ENCODE peak calls at places on chromosomes 16 and 17, in six cellular contexts. One of them, this sample, is unnamed.

GRCh38 chr17:12667299-12667958 is 1.7 kb downstream of the MYOCD start:
- DNase-seq in activated naive CD4-positive, alpha-beta T cell treated with anti-CD3 and anti-CD28 coated beads, Interleukin-2, amount 50 U/mL, for 72 hours: no peak
- DNase-seq in AG10803: peak
- DNase-seq in NCI-H226: peak
- DNase-seq in stimulated activated naive CD8-positive, alpha-beta T cell treated with anti-CD3 and anti-CD28 coated beads, Interleukin-15, Interleukin-2, amounts not matched to agents 100 U/mL and 50 U/mL, for 24 hours: no peak
- DNase-seq in sigmoid colon: peak
- DNase-seq in this sample: no peak

GRCh38 chr17:28948342-28948741 is 3.0 kb downstream of the PHF12 start:
- DNase-seq in activated naive CD4-positive, alpha-beta T cell treated with anti-CD3 and anti-CD28 coated beads, Interleukin-2, amount 50 U/mL, for 72 hours: no peak
- DNase-seq in AG10803: no peak
- DNase-seq in NCI-H226: no peak
- DNase-seq in stimulated activated naive CD8-positive, alpha-beta T cell treated with anti-CD3 and anti-CD28 coated beads, Interleukin-15, Interleukin-2, amounts not matched to agents 100 U/mL and 50 U/mL, for 24 hours: no peak
- DNase-seq in sigmoid colon: no peak
- DNase-seq in this sample: no peak

GRCh38 chr17:41907185-41907556 is 11.6 kb downstream of the ACLY start:
- DNase-seq in activated naive CD4-positive, alpha-beta T cell treated with anti-CD3 and anti-CD28 coated beads, Interleukin-2, amount 50 U/mL, for 72 hours: no peak
- DNase-seq in AG10803: peak
- DNase-seq in NCI-H226: no peak
- DNase-seq in stimulated activated naive CD8-positive, alpha-beta T cell treated with anti-CD3 and anti-CD28 coated beads, Interleukin-15, Interleukin-2, amounts not matched to agents 100 U/mL and 50 U/mL, for 24 hours: no peak
- DNase-seq in sigmoid colon: no peak
- DNase-seq in this sample: no peak

GRCh38 chr16:15973460-15973859 is 24.0 kb downstream of the ABCC1 start:
- DNase-seq in activated naive CD4-positive, alpha-beta T cell treated with anti-CD3 and anti-CD28 coated beads, Interleukin-2, amount 50 U/mL, for 72 hours: no peak
- DNase-seq in AG10803: no peak
- DNase-seq in NCI-H226: peak
- DNase-seq in stimulated activated naive CD8-positive, alpha-beta T cell treated with anti-CD3 and anti-CD28 coated beads, Interleukin-15, Interleukin-2, amounts not matched to agents 100 U/mL and 50 U/mL, for 24 hours: no peak
- DNase-seq in sigmoid colon: no peak
- DNase-seq in this sample: no peak

GRCh38 chr17:8479431-8479947 is 43.8 kb downstream of the NDEL1 start:
- DNase-seq in activated naive CD4-positive, alpha-beta T cell treated with anti-CD3 and anti-CD28 coated beads, Interleukin-2, amount 50 U/mL, for 72 hours: no peak
- DNase-seq in AG10803: peak
- DNase-seq in NCI-H226: no peak
- DNase-seq in stimulated activated naive CD8-positive, alpha-beta T cell treated with anti-CD3 and anti-CD28 coated beads, Interleukin-15, Interleukin-2, amounts not matched to agents 100 U/mL and 50 U/mL, for 24 hours: no peak
- DNase-seq in sigmoid colon: peak
- DNase-seq in this sample: no peak

GRCh38 chr17:11610999-11611566 is 12.8 kb downstream of the DNAH9 start:
- DNase-seq in activated naive CD4-positive, alpha-beta T cell treated with anti-CD3 and anti-CD28 coated beads, Interleukin-2, amount 50 U/mL, for 72 hours: no peak
- DNase-seq in AG10803: no peak
- DNase-seq in NCI-H226: no peak
- DNase-seq in stimulated activated naive CD8-positive, alpha-beta T cell treated with anti-CD3 and anti-CD28 coated beads, Interleukin-15, Interleukin-2, amounts not matched to agents 100 U/mL and 50 U/mL, for 24 hours: no peak
- DNase-seq in sigmoid colon: no peak
- DNase-seq in this sample: no peak

GRCh38 chr17:17783825-17784598 is 52.8 kb downstream of the SREBF1 start:
- DNase-seq in activated naive CD4-positive, alpha-beta T cell treated with anti-CD3 and anti-CD28 coated beads, Interleukin-2, amount 50 U/mL, for 72 hours: no peak
- DNase-seq in AG10803: peak
- DNase-seq in NCI-H226: no peak
- DNase-seq in stimulated activated naive CD8-positive, alpha-beta T cell treated with anti-CD3 and anti-CD28 coated beads, Interleukin-15, Interleukin-2, amounts not matched to agents 100 U/mL and 50 U/mL, for 24 hours: peak
- DNase-seq in sigmoid colon: no peak
- DNase-seq in this sample: no peak

GRCh38 chr17:72063756-72064461 is 56.9 kb upstream of the SOX9 start:
- DNase-seq in activated naive CD4-positive, alpha-beta T cell treated with anti-CD3 and anti-CD28 coated beads, Interleukin-2, amount 50 U/mL, for 72 hours: no peak
- DNase-seq in AG10803: no peak
- DNase-seq in NCI-H226: no peak
- DNase-seq in stimulated activated naive CD8-positive, alpha-beta T cell treated with anti-CD3 and anti-CD28 coated beads, Interleukin-15, Interleukin-2, amounts not matched to agents 100 U/mL and 50 U/mL, for 24 hours: no peak
- DNase-seq in sigmoid colon: no peak
- DNase-seq in this sample: no peak

This sample was measured in activated CD8-positive, alpha-beta T cell treated with anti-CD3 and anti-CD28 coated beads, Interleukin-2, amount 10 ng/mL, durations not matched to agents 7 days and 5 days.